ENCODE peak calls at places on chromosomes 16 and 17, in eight cellular contexts. A is NCI-H2171; K is AG09309; B is colonic mucosa; S is NCI-H1092; U is SK-N-SH; O is effector CD4-positive, alpha-beta T cell; Y is right cardiac atrium. V is an unnamed sample.

GRCh38 chr17:14038206-14038605 is 31.1 kb upstream of the COX10 start:
- DNase-seq in S (no peak), A (no peak), U (no peak), B (no peak), K (peak; percentile 46), Y (no peak), O (no peak), V (no peak)

GRCh38 chr17:8125947-8126305 is 2.0 kb upstream of the HES7 start:
- DNase-seq in U (peak; percentile 82), A (no peak), Y (no peak), S (no peak), O (no peak), B (peak; percentile 48), K (no peak), V (no peak)

GRCh38 chr17:69431835-69432234 is 17.3 kb downstream of the MAP2K6 start:
- DNase-seq in U (no peak), Y (no peak), B (no peak), O (no peak), K (no peak), S (no peak), A (no peak), V (no peak)

GRCh38 chr16:85279874-85280545 is 167.7 kb upstream of the CIBAR2 start:
- DNase-seq in A (peak; percentile 74), Y (peak; percentile 72), U (no peak), O (no peak), K (no peak), S (no peak), B (no peak), V (no peak)

GRCh38 chr16:65079549-65079948 is 42.3 kb downstream of the CDH11 start:
- DNase-seq in U (no peak), S (no peak), B (no peak), O (no peak), K (no peak), Y (no peak), A (no peak), V (no peak)

GRCh38 chr16:30841332-30841731 is 52.5 kb downstream of the BCL7C start:
- DNase-seq in U (no peak), S (no peak), B (no peak), K (no peak), O (no peak), Y (no peak), A (no peak), V (no peak)

GRCh38 chr16:9286930-9287329 is 195.5 kb downstream of the HAPSTR1 start:
- DNase-seq in A (no peak), B (peak; percentile 87), Y (no peak), O (no peak), S (no peak), K (no peak), U (no peak), V (no peak)

GRCh38 chr17:50466371-50467113 is 2.1 kb downstream of the CHAD start:
- DNase-seq in O (no peak), U (no peak), B (peak; percentile 88), A (no peak), Y (no peak), S (no peak), K (no peak), V (peak; percentile 84)

GRCh38 chr17:52157603-52158449 is 688 bp downstream of the CA10 start:
- DNase-seq in Y (no peak), B (no peak), U (peak; percentile 64), O (no peak), K (no peak), S (no peak), A (no peak), V (no peak)

GRCh38 chr16:82776466-82777146 is 149.8 kb downstream of the CDH13 start:
- DNase-seq in Y (no peak), K (no peak), S (no peak), A (no peak), O (no peak), U (no peak), B (no peak), V (no peak)

GRCh38 chr17:81094744-81095607 is 60.0 kb downstream of the BAIAP2 start:
- DNase-seq in B (peak; percentile 76), S (peak; percentile 78), U (peak; percentile 84), O (peak; percentile 89), K (peak; percentile 99), A (peak; percentile 66), Y (peak; percentile 66), V (peak; percentile 54)